ENCODE peak calls at places on chromosomes 11 and 22, in seven cellular contexts. Z is tibial artery, K is astrocyte of the spinal cord, D is fibroblast of pulmonary artery, I is thoracic aorta, E is GM12865, O is spleen. Q is an unnamed sample.
A peak's percentile ranks its signal among the peaks of the same experiment; 100 is the strongest.

GRCh38 chr11:4695442-4695841 is 2.2 kb downstream of the OR51E2 start:
- DNase-seq in O (no peak), Z (no peak), K (no peak), E (no peak), I (no peak), D (no peak), Q (no peak)

GRCh38 chr11:10348650-10349280 is 43.9 kb downstream of the ADM start:
- DNase-seq in O (no peak), D (peak; percentile 30), K (peak; percentile 66), E (no peak), Z (no peak), I (no peak), Q (no peak)

GRCh38 chr11:83773950-83774880 is 488.0 kb upstream of the CCDC90B start:
- DNase-seq in Z (no peak), E (no peak), D (peak; percentile 36), I (no peak), K (peak; percentile 1), O (no peak), Q (no peak)

GRCh38 chr11:130088909-130089668 is 19.4 kb downstream of the APLP2 start:
- DNase-seq in Z (no peak), O (no peak), D (peak; percentile 19), I (no peak), E (no peak), K (no peak), Q (no peak)

GRCh38 chr22:19568337-19569311 is 44.4 kb upstream of the CLDN5 start:
- DNase-seq in K (peak; percentile 62), I (no peak), Z (no peak), O (no peak), E (no peak), D (peak; percentile 91), Q (peak; percentile 34)

GRCh38 chr22:39097098-39098020 is at the start of gene APOBEC3H:
- DNase-seq in K (no peak), Z (no peak), D (no peak), E (peak; percentile 94), I (no peak), O (no peak), Q (no peak)

GRCh38 chr22:43722444-43722843 is 89.7 kb downstream of the EFCAB6 start:
- DNase-seq in Z (no peak), K (no peak), O (no peak), I (no peak), E (no peak), D (no peak), Q (no peak)

GRCh38 chr11:15638386-15638787 is 523.7 kb downstream of the INSC start:
- DNase-seq in D (no peak), E (no peak), Z (no peak), I (no peak), O (no peak), K (no peak), Q (no peak)

GRCh38 chr11:46102843-46103242 is 18.4 kb downstream of the PHF21A start:
- DNase-seq in D (no peak), K (no peak), O (no peak), I (no peak), Z (no peak), E (no peak), Q (no peak)

GRCh38 chr22:46734830-46735453 is 3.1 kb downstream of the CERK start:
- DNase-seq in I (no peak), K (no peak), Z (no peak), O (peak; percentile 93), E (peak; percentile 88), D (no peak), Q (no peak)

GRCh38 chr11:2590131-2590950 is 109.5 kb downstream of the KCNQ1OT1 start:
- DNase-seq in D (no peak), O (peak; percentile 44), I (no peak), E (no peak), Z (no peak), K (no peak), Q (no peak)

GRCh38 chr11:75576445-75577049 is 14.5 kb downstream of the SERPINH1 start:
- DNase-seq in E (peak; percentile 48), O (peak; percentile 90), D (peak; percentile 53), Z (peak; percentile 87), I (no peak), K (peak; percentile 46), Q (peak; percentile 31)

GRCh38 chr22:50545522-50546325 is at the start of gene KLHDC7B:
- DNase-seq in I (no peak), K (no peak), O (peak; percentile 79), D (no peak), Z (no peak), E (no peak), Q (no peak)

GRCh38 chr11:131925829-131926228 is 555.4 kb downstream of the NTM start:
- DNase-seq in O (no peak), E (no peak), Z (no peak), D (no peak), I (no peak), K (no peak), Q (no peak)

GRCh38 chr11:114880458-114880857 is 202.1 kb downstream of the NXPE2 start:
- DNase-seq in O (no peak), Z (no peak), I (no peak), E (no peak), K (no peak), D (no peak), Q (no peak)

GRCh38 chr11:2268911-2269600 is 1.3 kb downstream of the ASCL2 start:
- DNase-seq in I (no peak), O (peak; percentile 91), K (no peak), D (peak; percentile 20), Z (peak; percentile 66), E (no peak), Q (no peak)

GRCh38 chr11:90250970-90251369 is 28.1 kb upstream of the CHORDC1 start:
- DNase-seq in I (no peak), D (no peak), Z (no peak), K (no peak), E (no peak), O (no peak), Q (no peak)

GRCh38 chr11:45798793-45799441 is 6.0 kb upstream of the SLC35C1 start:
- DNase-seq in E (no peak), I (no peak), D (peak; percentile 12), Z (peak; percentile 57), K (no peak), O (peak; percentile 49), Q (no peak)

GRCh38 chr11:31813242-31813960 is 2.3 kb upstream of the PAX6 start:
- DNase-seq in I (no peak), D (no peak), Z (no peak), K (no peak), E (peak; percentile 30), O (no peak), Q (no peak)

GRCh38 chr11:100632970-100633452 is 54.1 kb upstream of the ARHGAP42 start:
- DNase-seq in Z (no peak), E (no peak), D (peak; percentile 69), I (no peak), O (no peak), K (peak; percentile 60), Q (peak; percentile 8)

GRCh38 chr11:121522043-121522941 is 69.5 kb upstream of the SORL1-AS1 start:
- DNase-seq in K (no peak), I (no peak), O (no peak), D (no peak), Z (no peak), E (no peak), Q (no peak)

GRCh38 chr22:45125198-45125597 is 38.5 kb upstream of the NUP50 start:
- DNase-seq in I (no peak), K (peak; percentile 50), Z (no peak), E (no peak), O (no peak), D (peak; percentile 56), Q (no peak)
- H3K4me3 ChIP-seq in I (no peak overlapping the region), K (no peak overlapping the region), Z (no peak overlapping the region), E (no peak overlapping the region), O (no peak overlapping the region), D (no peak overlapping the region), Q (no peak overlapping the region)

GRCh38 chr11:57566564-57567209 is 785 bp downstream of the UBE2L6 start:
- DNase-seq in Z (no peak), O (no peak), K (no peak), E (peak; percentile 30), I (no peak), D (no peak), Q (no peak)

GRCh38 chr11:57566035-57566504 is 1.4 kb downstream of the UBE2L6 start:
- DNase-seq in I (no peak), E (peak; percentile 76), Z (no peak), O (no peak), K (peak; percentile 64), D (peak; percentile 44), Q (peak; percentile 15)

GRCh38 chr11:57567210-57567511 is 311 bp downstream of the UBE2L6 start:
- DNase-seq in D (peak; percentile 14), E (peak; percentile 34), Z (no peak), I (no peak), O (no peak), K (peak; percentile 13), Q (no peak)

GRCh38 chr11:57568330-57568766 is 876 bp upstream of the UBE2L6 start:
- DNase-seq in Z (peak; percentile 89), E (peak; percentile 87), O (no peak), D (peak; percentile 81), K (peak; percentile 68), I (no peak), Q (no peak)

GRCh38 chr11:57567512-57568329 is at the start of gene UBE2L6:
- DNase-seq in O (peak; percentile 95), K (peak; percentile 39), D (no peak), E (peak; percentile 66), Z (peak; percentile 71), I (peak; percentile 19), Q (peak; percentile 40)
- TF ChIP-seq CTCF in O (peak; percentile 93), K (peak; percentile 29), D (no peak), E (peak; percentile 42), Z (no peak), I (no peak), Q (no peak)

DNA sequence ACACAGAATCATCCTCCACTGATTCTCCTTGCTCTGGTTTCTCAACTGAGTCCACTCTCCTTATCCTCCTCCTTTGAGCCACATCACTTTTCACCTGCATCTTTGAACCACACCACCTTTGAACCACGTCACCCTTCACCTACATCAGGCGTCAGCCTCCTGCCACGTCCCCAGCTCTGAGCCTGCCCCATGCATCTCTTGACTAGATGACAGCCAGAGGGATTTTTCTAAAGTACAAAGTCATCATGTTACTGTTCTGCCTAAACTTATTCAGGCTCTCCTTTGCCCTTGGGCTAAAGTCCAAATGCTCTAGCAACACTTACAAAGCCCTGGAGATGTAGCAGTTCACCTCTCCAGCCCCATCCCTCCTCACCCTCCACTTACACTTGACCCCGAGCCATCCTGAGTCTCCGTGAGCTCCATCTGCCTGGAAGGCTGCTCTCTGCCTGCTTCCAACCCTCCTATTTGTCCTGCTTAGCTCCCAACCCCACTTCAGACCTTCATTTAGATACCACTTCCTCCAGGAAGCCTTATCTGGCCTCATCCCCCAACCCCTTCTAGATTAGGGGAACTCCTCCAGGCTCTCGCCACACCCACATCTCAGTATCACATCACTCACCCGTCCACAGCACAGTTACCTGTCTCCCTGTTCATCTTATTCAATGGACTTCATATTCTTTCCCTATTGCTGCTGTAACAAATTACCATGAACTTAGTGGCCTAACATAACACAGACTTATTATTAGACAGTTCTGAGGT is 3.7 kb upstream of the MS4A10 start:
- DNase-seq in O (peak; percentile 19), Z (no peak), E (peak; percentile 37), I (no peak), K (no peak), D (no peak), Q (no peak)
- H3K4me3 ChIP-seq in O (no peak overlapping the region), Z (no peak overlapping the region), E (no peak overlapping the region), I (no peak overlapping the region), K (no peak overlapping the region), D (no peak overlapping the region), Q (no peak overlapping the region)

DNA sequence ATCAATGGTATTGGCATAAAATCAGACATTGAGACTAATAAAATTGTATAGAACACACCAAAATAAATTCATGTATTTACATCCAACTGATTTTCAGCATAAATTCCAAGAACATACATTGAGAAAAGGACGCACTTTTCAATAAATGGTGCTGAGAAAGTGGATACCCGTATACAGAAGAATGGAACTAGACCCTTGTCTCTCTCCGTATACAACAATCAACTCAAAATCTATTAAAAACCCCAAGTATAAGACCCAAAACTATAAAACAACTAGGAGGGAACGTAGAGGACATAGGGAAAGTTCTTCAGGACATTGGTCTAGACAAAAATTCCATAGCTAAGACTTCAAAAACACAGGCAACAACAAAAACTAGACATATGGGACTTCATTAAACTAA is 97.4 kb downstream of the GGTLC2 start:
- DNase-seq in K (no peak), E (no peak), I (no peak), O (no peak), D (no peak), Z (no peak), Q (no peak)
- TF ChIP-seq CTCF in K (no peak), E (no peak), I (no peak), O (no peak), D (no peak), Z (no peak), Q (no peak)

Q was measured in astrocyte of the cerebellum.